ENCODE peak calls at places on chromosomes 7 and 10, in seven cellular contexts. N is fibroblast of lung, W is astrocyte of the spinal cord, M is AG10803, S is neural progenitor cell, K is lower lobe of right lung, L is trophoblast cell. Z is an unnamed sample.

GRCh38 chr7:74070619-74070920 is 13.0 kb upstream of the LIMK1 start:
- DNase-seq in M (no peak), N (no peak), K (peak; percentile 23), S (no peak), W (no peak), L (no peak), Z (no peak)

GRCh38 chr10:28903063-28903462 is 225.7 kb downstream of the BAMBI start:
- DNase-seq in K (no peak), N (no peak), S (no peak), W (no peak), L (no peak), M (no peak), Z (no peak)

GRCh38 chr7:150951521-150951920 is 26.6 kb downstream of the KCNH2 start:
- DNase-seq in W (no peak), N (no peak), M (no peak), S (no peak), L (no peak), K (peak; percentile 39), Z (no peak)

GRCh38 chr10:74453151-74453550 is 302.1 kb downstream of the ADK start:
- DNase-seq in L (no peak), K (no peak), N (no peak), S (no peak), M (no peak), W (no peak), Z (no peak)

GRCh38 chr7:5682889-5683670 is 98.4 kb downstream of the RNF216 start:
- DNase-seq in W (no peak), K (no peak), S (no peak), N (no peak), M (no peak), L (no peak), Z (no peak)

GRCh38 chr7:147432068-147432467 is 1158.5 kb upstream of the C7orf33 start:
- DNase-seq in M (peak; percentile 48), W (peak; percentile 10), S (peak; percentile 76), K (no peak), L (no peak), N (peak; percentile 3), Z (no peak)

GRCh38 chr10:33336606-33337334 is 2.3 kb upstream of the NRP1 start:
- DNase-seq in L (peak; percentile 11), N (no peak), K (peak; percentile 56), M (no peak), S (peak; percentile 64), W (peak; percentile 69), Z (no peak)

GRCh38 chr10:4822208-4822607 is 3.8 kb upstream of the AKR1E2 start:
- DNase-seq in W (no peak), M (no peak), L (no peak), K (no peak), S (no peak), N (no peak), Z (no peak)

GRCh38 chr7:66905689-66906088 is 15.3 kb upstream of the TMEM248 start:
- DNase-seq in W (no peak), K (no peak), N (no peak), M (no peak), L (peak; percentile 11), S (no peak), Z (no peak)

GRCh38 chr10:44803820-44804219 is 107.3 kb upstream of the TMEM72 start:
- DNase-seq in K (no peak), S (no peak), L (no peak), W (no peak), M (no peak), N (no peak), Z (no peak)

GRCh38 chr7:79953130-79953529 is 181.5 kb upstream of the GNAI1 start:
- DNase-seq in L (no peak), W (no peak), N (no peak), S (no peak), M (no peak), K (no peak), Z (no peak)

GRCh38 chr7:51356849-51357516 is 40.4 kb upstream of the COBL start:
- DNase-seq in L (no peak), N (no peak), W (no peak), S (no peak), M (no peak), K (no peak), Z (no peak)

GRCh38 chr7:4712371-4713182 is 30.5 kb downstream of the FOXK1 start:
- DNase-seq in M (peak; percentile 70), K (no peak), N (peak; percentile 42), W (peak; percentile 29), S (no peak), L (peak; percentile 11), Z (peak; percentile 57)

GRCh38 chr7:92133737-92134270 is 473 bp downstream of the CYP51A1 start:
- DNase-seq in M (peak; percentile 38), N (peak; percentile 65), S (peak; percentile 92), L (peak; percentile 67), W (peak; percentile 61), K (peak; percentile 76), Z (peak; percentile 40)
- H3K4me3 ChIP-seq in M (peak overlapping the region; percentile 88), N (peak overlapping the region; percentile 81), S (peak overlapping the region; percentile 95), L (peak overlapping the region; percentile 100), W (peak overlapping the region; percentile 82), K (peak overlapping the region; percentile 91), Z (peak overlapping the region; percentile 93)

GRCh38 chr7:133572853-133573252 is 320.0 kb downstream of the EXOC4 start:
- DNase-seq in L (no peak), S (no peak), N (no peak), K (no peak), W (no peak), M (no peak), Z (no peak)
- H3K4me3 ChIP-seq in L (no peak overlapping the region), S (no peak overlapping the region), N (no peak overlapping the region), K (no peak overlapping the region), W (no peak overlapping the region), M (no peak overlapping the region), Z (no peak overlapping the region)

DNA sequence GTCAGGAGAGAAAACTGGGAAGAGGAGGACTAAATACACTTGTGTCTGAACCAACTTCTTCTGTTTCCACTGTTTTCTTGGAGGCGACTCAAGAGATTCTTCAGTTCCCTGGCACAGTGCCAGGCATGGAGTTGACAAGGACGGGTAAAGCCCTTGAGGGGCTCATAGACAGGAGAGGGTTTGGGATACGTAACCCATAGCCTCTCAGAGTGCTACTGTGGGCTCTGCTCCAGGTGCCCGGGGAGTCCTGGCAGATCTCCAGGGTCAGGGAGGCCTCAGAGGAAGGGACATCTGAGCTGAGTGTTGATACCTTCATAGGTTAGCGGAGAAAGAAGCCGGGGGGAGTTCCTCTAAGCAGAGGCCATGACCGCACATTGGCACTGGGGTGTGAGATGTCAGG is 42.0 kb downstream of the GALNT17 start:
- DNase-seq in N (no peak), L (no peak), S (no peak), M (no peak), W (no peak), K (no peak), Z (no peak)
- H3K4me3 ChIP-seq in N (no peak overlapping the region), L (no peak overlapping the region), S (no peak overlapping the region), M (no peak overlapping the region), W (no peak overlapping the region), K (no peak overlapping the region), Z (no peak overlapping the region)

GRCh38 chr7:128831994-128832879 is 2.0 kb downstream of the FLNC start:
- DNase-seq in M (peak; percentile 41), L (no peak), N (peak; percentile 64), K (no peak), W (peak; percentile 72), S (peak; percentile 87), Z (no peak)

GRCh38 chr7:128831178-128831993 is 1.2 kb downstream of the FLNC start:
- DNase-seq in N (peak; percentile 87), K (no peak), L (peak; percentile 14), M (peak; percentile 64), S (peak; percentile 75), W (peak; percentile 87), Z (peak; percentile 50)

GRCh38 chr7:128833148-128833938 is 3.1 kb downstream of the FLNC start:
- DNase-seq in K (no peak), N (peak; percentile 95), S (peak; percentile 69), W (peak; percentile 95), M (peak; percentile 84), L (no peak), Z (peak; percentile 64)

GRCh38 chr7:128833939-128834310 is 3.7 kb downstream of the FLNC start:
- DNase-seq in W (no peak), M (peak; percentile 61), S (peak; percentile 12), N (no peak), L (no peak), K (no peak), Z (no peak)

GRCh38 chr7:128832880-128833147 is 2.6 kb downstream of the FLNC start:
- DNase-seq in K (no peak), W (no peak), L (no peak), S (no peak), N (no peak), M (no peak), Z (no peak)
- H3K4me3 ChIP-seq in K (peak overlapping the region; percentile 50), W (peak overlapping the region; percentile 90), L (peak overlapping the region; percentile 89), S (peak overlapping the region; percentile 53), N (peak overlapping the region; percentile 82), M (peak overlapping the region; percentile 96), Z (no peak overlapping the region)

GRCh38 chr10:102436312-102436711 is 3.9 kb upstream of the CUEDC2 start:
- DNase-seq in W (no peak), K (no peak), S (no peak), N (no peak), L (no peak), M (no peak), Z (no peak)
- H3K4me3 ChIP-seq in W (no peak overlapping the region), K (peak overlapping the region; percentile 52), S (no peak overlapping the region), N (no peak overlapping the region), L (no peak overlapping the region), M (no peak overlapping the region), Z (no peak overlapping the region)